ENCODE peak calls at places on chromosomes 6 and 20, in eight cellular contexts. F, J, B, Q, U, D, H and L are unnamed samples.

GRCh38 chr20:61434361-61434781 is 182.3 kb downstream of the CDH4 start:
- DNase-seq in F (no peak), J (no peak), B (no peak), Q (no peak), U (peak), D (peak), H (no peak), L (no peak)

GRCh38 chr6:54267798-54268197 is 40.4 kb upstream of the TINAG start:
- DNase-seq in F (no peak), J (no peak), B (no peak), Q (no peak), U (peak), D (no peak), H (no peak), L (no peak)

GRCh38 chr6:145076110-145076841 is 659.0 kb downstream of the EPM2A start:
- DNase-seq in F (no peak), J (no peak), B (no peak), Q (no peak), U (no peak), D (no peak), H (no peak), L (no peak)

GRCh38 chr6:54125493-54125892 is 14.2 kb downstream of the MLIP start:
- DNase-seq in F (no peak), J (no peak), B (no peak), Q (no peak), U (no peak), D (no peak), H (no peak), L (no peak)

GRCh38 chr6:5359413-5359812 is 98.1 kb downstream of the FARS2 start:
- DNase-seq in F (peak), J (no peak), B (no peak), Q (no peak), U (no peak), D (no peak), H (no peak), L (no peak)

GRCh38 chr6:24740861-24741260 is 21.9 kb upstream of the C6orf62 start:
- DNase-seq in F (no peak), J (no peak), B (no peak), Q (no peak), U (no peak), D (no peak), H (no peak), L (no peak)

GRCh38 chr6:163415176-163415619 is 680 bp downstream of the QKI start:
- DNase-seq in F (no peak), J (peak), B (no peak), Q (no peak), U (no peak), D (no peak), H (peak), L (no peak)

GRCh38 chr6:23213193-23213592 is 643.8 kb downstream of the HDGFL1 start:
- DNase-seq in F (no peak), J (no peak), B (no peak), Q (no peak), U (peak), D (no peak), H (no peak), L (no peak)